ENCODE peak calls at places on chromosomes 13 and 19, in eight cellular contexts. A, I, H, J, M, Z, G and R are unnamed samples.

GRCh38 chr19:12749938-12750521 is 1.6 kb upstream of the BEST2 start:
- DNase-seq in A (no peak), I (no peak), H (no peak), J (no peak), M (no peak), Z (no peak), G (no peak), R (peak)

GRCh38 chr13:110397445-110397844 is 90.4 kb downstream of the COL4A2 start:
- DNase-seq in A (no peak), I (no peak), H (peak), J (no peak), M (no peak), Z (no peak), G (no peak), R (peak)

GRCh38 chr19:12937243-12938053 is 961 bp upstream of the CALR start:
- DNase-seq in A (no peak), I (peak), H (no peak), J (peak), M (no peak), Z (no peak), G (no peak), R (peak)

GRCh38 chr13:72199640-72200039 is 332.6 kb upstream of the DACH1 start:
- DNase-seq in A (no peak), I (no peak), H (no peak), J (no peak), M (no peak), Z (no peak), G (no peak), R (no peak)

GRCh38 chr13:114152831-114153371 is 20.5 kb upstream of the RASA3 start:
- DNase-seq in A (no peak), I (peak), H (no peak), J (peak), M (no peak), Z (no peak), G (no peak), R (no peak)

GRCh38 chr19:41706741-41707501 is 1.5 kb upstream of the CEACAM5 start:
- DNase-seq in A (peak), I (peak), H (no peak), J (peak), M (no peak), Z (no peak), G (peak), R (peak)

GRCh38 chr13:102392810-102393209 is 9.0 kb downstream of the FGF14 start:
- DNase-seq in A (no peak), I (no peak), H (no peak), J (no peak), M (no peak), Z (no peak), G (no peak), R (no peak)

GRCh38 chr19:43739836-43740235 is 14.9 kb downstream of the SMG9 start:
- DNase-seq in A (no peak), I (no peak), H (no peak), J (no peak), M (no peak), Z (no peak), G (no peak), R (no peak)

GRCh38 chr13:63307239-63307638 is 1891.6 kb upstream of the PCDH20 start:
- DNase-seq in A (no peak), I (no peak), H (no peak), J (no peak), M (no peak), Z (no peak), G (no peak), R (no peak)

GRCh38 chr19:23461120-23461519 is 65.8 kb upstream of the ZNF91 start:
- DNase-seq in A (no peak), I (no peak), H (no peak), J (no peak), M (no peak), Z (no peak), G (no peak), R (no peak)

GRCh38 chr19:39725995-39726394 is 11.8 kb downstream of the CLC start:
- DNase-seq in A (no peak), I (no peak), H (no peak), J (no peak), M (no peak), Z (no peak), G (no peak), R (no peak)

GRCh38 chr19:46697142-46697960 is 19.6 kb downstream of the PRKD2 start:
- DNase-seq in A (peak), I (peak), H (peak), J (peak), M (no peak), Z (no peak), G (peak), R (no peak)

GRCh38 chr19:18460313-18460712 is 22.4 kb upstream of the ISYNA1 start:
- DNase-seq in A (no peak), I (no peak), H (peak), J (no peak), M (peak), Z (no peak), G (no peak), R (peak)

GRCh38 chr19:6577410-6578125 is 13.4 kb downstream of the CD70 start:
- DNase-seq in A (peak), I (no peak), H (no peak), J (no peak), M (no peak), Z (no peak), G (no peak), R (peak)

GRCh38 chr19:41886761-41887710 is 4.1 kb downstream of the ARHGEF1 start:
- DNase-seq in A (no peak), I (no peak), H (no peak), J (no peak), M (no peak), Z (no peak), G (no peak), R (no peak)

GRCh38 chr19:39765091-39766076 is 13.3 kb upstream of the LEUTX start:
- DNase-seq in A (peak), I (peak), H (peak), J (peak), M (no peak), Z (no peak), G (peak), R (peak)

GRCh38 chr13:67230774-67231480 is 791 bp upstream of the PCDH9 start:
- DNase-seq in A (peak), I (peak), H (peak), J (peak), M (peak), Z (no peak), G (peak), R (peak)

GRCh38 chr19:27736225-27736624 is 1476.7 kb downstream of the UQCRFS1 start:
- DNase-seq in A (no peak), I (peak), H (no peak), J (no peak), M (no peak), Z (no peak), G (no peak), R (no peak)

GRCh38 chr13:27956576-27957300 is 12.4 kb downstream of the CDX2 start:
- DNase-seq in A (no peak), I (no peak), H (no peak), J (no peak), M (no peak), Z (no peak), G (no peak), R (no peak)

GRCh38 chr13:93875527-93875926 is 604.0 kb downstream of the DCT start:
- DNase-seq in A (no peak), I (no peak), H (peak), J (no peak), M (peak), Z (no peak), G (no peak), R (peak)

DNA sequence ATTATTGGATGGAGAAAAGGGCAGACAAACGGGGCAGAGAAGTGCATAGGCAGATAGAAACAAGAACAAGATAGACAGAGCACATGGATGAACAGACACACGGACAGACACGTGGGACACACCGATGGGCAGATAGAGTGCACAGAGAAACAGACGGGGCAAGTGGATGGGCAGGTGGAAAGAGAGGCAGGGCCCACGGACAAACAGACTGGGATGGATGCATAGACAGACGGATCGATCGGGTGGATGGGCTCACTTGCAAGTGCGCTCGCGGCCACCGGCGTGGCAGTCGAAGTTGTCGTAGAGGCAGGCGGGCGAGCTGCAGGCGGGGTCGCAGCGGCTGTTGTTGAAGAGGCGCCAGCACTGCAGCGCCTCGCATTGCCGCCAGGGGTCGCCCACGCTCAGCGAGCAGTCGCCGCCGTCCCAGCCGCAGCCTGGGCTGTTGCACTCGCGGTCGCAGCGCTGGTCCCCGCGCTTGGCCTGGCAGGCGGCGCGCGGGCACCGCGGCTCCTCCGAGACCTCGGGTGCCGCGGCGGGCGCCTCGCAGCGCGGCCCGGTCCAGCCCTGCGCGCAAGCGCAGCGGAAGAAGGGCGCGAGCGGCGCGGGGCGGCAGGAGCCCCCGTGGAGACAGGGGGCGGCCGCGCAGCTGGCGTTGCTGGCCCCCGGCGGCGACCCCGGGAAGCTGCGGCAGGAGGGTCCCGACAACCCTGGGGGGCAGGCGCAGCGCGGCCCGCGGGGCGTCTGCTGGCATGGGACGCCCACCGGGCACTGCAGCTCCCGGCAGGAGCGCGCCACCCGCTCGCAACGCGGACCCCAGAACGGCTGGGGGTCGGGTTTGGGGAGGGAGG is 23.3 kb downstream of the NOTCH3 start:
- DNase-seq in A (peak), I (peak), H (no peak), J (peak), M (no peak), Z (no peak), G (peak), R (peak)
- H3K4me3 ChIP-seq in A (peak), I (no peak), H (no peak), J (peak), M (no peak), Z (no peak), G (peak), R (peak)

DNA sequence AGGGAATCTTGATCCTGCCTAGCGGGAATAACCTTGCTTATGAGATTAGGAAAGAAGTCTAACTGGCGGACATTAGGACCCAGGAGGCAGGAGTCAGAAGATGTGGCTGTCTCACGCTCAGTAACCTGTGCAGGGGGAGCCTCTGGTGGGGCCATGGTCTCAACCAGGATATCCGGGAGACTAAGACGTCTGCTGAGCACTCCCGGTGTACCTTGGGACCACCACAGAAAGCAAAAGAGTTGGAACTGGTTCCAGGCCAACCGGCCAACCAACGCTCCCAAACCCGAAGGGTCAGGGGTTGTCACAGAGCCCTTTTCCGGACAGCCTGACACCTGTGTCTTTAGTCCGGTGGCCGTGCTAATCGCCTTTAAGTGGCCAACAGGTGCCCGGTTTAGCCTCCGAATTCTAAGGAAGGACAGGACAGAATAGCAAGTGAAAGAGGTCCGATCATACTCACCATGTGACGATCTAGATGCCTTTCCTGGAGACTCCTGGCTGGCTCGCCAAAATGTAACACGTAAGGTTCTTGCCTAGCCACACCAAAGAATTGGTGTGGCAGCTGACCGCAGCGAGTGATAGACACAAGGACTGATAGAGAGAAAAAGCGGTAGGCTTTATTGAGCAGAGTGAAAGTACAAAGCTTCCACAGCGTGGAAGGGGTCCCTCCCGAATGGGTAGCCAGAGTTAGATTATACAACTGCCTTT is 103.9 kb upstream of the DIAPH3 start:
- DNase-seq in A (peak), I (peak), H (no peak), J (peak), M (no peak), Z (no peak), G (no peak), R (no peak)
- H3K4me3 ChIP-seq in A (peak), I (peak), H (peak), J (peak), M (peak), Z (peak), G (peak), R (no peak)

DNA sequence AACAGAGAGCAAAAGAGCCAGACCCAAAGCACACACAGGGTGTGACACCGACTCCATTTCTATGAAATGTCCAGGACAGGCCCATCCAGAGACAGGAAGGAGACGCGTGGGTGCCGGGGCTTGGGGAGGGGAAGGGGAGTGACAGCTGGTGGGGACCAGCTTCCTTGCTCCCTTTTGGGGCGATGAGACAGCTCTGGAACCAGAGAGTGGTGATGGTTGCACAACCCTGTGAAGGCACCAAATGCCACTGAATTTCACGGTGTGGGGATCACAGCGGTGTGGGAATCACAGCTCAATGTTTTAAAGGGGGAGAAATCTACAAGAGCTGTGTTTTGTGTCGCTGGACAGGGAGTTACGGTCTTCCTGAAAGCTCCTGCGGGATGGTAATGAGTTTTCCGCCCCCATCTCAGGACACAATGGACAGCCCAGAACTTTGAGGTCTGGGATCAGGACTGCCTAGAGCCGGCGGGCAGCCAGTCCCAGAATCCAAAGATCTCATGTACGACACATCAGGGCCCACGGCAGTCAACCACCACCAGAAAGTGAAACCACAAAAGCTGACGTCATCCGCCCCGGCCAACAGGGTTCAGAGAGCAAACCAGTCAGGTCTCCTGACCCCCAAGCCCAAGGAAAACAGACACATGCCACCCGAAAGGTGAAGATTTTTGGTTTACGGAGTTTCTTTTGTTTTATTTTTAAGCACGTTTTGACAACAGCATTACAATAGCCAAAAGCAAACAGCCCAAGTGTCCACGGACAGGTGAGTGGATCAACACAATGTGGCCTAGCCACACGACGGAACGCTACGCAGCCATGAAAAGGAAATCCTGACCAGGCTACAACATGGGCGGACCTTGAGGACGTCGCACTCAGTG is 7.3 kb downstream of the SGTA start:
- DNase-seq in A (peak), I (no peak), H (no peak), J (no peak), M (no peak), Z (peak), G (no peak), R (peak)
- H3K4me3 ChIP-seq in A (no peak), I (no peak), H (no peak), J (no peak), M (no peak), Z (peak), G (no peak), R (no peak)

DNA sequence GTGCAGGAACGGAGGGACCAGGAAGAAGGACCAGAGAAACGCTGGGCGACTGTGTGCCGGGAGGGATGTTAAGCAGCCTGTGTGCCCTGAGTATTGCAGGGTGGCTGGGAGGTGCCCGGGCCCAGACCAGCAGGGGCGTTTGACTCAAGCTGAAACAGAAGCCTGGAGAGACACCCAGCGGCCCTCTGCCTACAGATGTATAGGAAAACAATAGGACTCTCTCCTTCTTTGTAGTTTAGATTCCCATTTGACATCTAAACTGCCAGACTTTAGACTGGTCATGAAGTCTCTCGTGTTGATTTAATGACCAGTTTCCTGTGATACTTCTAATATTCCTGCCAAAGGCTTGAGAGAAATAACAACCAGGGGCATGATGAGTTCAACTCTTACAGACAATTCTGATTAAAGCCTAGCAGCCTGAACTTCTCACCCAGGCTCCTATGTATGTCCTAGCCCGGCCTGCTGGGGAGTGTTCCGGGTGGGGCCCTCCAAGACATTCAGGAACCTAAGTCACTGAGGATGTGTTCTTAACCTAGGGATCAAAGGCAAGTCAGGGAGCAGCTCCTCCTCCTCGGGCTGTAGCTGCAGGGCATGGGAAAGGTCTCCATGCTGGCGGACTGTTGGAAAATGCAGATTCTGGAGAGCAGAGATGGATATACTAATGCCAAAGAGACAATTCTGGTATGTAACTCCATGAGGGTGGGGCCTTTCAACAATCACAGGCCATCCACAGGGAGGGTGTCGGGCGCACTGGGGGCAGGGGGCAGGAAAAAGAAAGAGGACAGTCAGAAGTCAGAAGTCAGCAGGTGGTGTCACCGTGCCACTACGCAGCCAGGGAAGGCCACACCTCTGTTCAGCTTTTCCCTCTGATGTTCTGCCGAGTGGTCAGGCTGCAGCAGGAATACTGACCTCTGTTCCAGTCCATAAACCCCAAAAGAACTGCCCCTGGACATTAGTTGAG is 131.9 kb downstream of the STARD13 start:
- DNase-seq in A (no peak), I (peak), H (no peak), J (peak), M (no peak), Z (no peak), G (no peak), R (peak)
- H3K4me3 ChIP-seq in A (no peak), I (no peak), H (no peak), J (no peak), M (no peak), Z (no peak), G (no peak), R (no peak)

GRCh38 chr13:39599842-39600241 is 3.2 kb downstream of the LHFPL6 start:
- DNase-seq in A (no peak), I (no peak), H (no peak), J (no peak), M (no peak), Z (no peak), G (no peak), R (no peak)
- H3K4me3 ChIP-seq in A (no peak), I (peak), H (peak), J (no peak), M (peak), Z (no peak), G (no peak), R (peak)

DNA sequence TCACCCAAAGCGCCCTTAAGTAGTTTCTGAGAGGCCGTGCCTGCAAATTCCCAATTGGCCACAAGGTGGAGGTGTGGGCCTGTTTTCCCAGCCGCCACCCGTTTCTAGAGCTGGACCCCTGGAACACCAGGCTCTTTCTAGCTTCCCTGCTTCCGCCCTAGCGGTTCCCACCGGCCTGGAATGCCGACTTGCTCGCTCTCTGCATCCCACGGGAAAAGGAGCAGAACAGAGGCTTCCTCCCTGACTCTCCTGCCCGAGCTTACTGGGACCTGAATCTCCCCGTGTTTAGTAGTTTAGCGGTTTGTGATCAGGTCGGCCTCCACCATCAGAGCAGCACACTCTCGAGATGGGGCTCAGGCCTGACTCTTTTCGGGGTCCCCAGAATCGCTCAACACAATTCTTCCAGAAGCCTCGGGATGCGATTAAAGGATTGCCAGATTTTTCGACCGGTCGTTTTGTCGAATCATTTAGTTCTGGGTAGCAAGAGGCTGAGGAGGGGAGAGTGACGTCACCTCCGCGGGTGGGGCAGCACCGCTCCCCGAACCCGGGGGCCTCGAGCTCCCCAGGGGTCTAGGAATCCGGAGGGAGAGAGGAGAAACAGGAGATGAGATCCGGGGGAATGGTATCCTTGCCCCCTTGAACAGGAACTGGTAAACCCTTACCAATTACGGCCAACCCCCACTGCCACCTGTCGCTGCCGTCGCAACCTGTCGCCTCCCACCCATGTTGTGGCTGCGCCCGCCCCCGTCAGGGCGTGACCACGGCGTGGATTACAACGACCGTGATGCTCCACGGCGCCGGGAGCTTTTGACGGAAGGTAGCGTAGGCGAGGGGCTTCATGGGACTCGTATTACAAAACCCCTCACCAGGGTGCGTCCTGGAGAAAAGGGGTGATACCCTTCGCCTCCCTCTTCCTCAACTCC is 8.0 kb downstream of the NAPSA start:
- DNase-seq in A (peak), I (peak), H (no peak), J (peak), M (no peak), Z (no peak), G (peak), R (peak)
- H3K4me3 ChIP-seq in A (peak), I (no peak), H (peak), J (no peak), M (peak), Z (peak), G (peak), R (peak)

DNA sequence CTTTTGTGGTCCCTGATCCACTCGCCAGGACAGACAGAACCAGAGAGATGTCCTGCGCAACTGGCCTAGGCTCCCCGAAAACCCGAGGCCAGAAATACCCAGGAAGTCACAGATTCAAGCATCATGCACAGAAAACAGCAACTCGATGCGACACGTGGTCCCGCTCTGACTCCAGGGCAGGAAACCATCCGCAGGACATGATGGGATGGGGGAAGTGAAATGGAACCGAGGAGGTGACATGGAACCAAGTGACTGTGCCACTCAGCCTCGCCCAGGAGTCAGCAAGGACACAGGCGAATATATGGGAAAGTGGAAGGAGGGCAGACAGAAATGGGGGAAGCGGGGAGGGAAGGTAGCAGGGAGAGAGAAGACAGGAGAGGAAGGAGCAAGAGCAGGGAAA is 1.1 kb downstream of the ZSCAN18 start:
- DNase-seq in A (no peak), I (no peak), H (no peak), J (no peak), M (no peak), Z (no peak), G (no peak), R (no peak)
- H3K4me3 ChIP-seq in A (no peak), I (peak), H (peak), J (peak), M (no peak), Z (peak), G (no peak), R (no peak)